ENCODE peak calls at places on chromosomes 2 and 18, in four cellular contexts. H is HepG2, R is HCT116, V is SK-N-SH. X is an unnamed sample.

GRCh38 chr2:58710795-58711279 is 469.7 kb upstream of the FANCL start:
- DNase-seq in H (no peak), R (no peak), V (no peak), X (peak)

GRCh38 chr2:189880963-189881362 is 96.7 kb downstream of the PMS1 start:
- DNase-seq in H (no peak), R (no peak), V (no peak), X (no peak)

GRCh38 chr2:135701442-135701841 is 40.2 kb upstream of the UBXN4 start:
- DNase-seq in H (no peak), R (no peak), V (no peak), X (no peak)

GRCh38 chr2:120773186-120773800 is 37.6 kb downstream of the GLI2 start:
- DNase-seq in H (no peak), R (no peak), V (no peak), X (no peak)

GRCh38 chr2:58081000-58081399 is 34.4 kb downstream of the VRK2 start:
- DNase-seq in H (peak), R (no peak), V (no peak), X (no peak)

GRCh38 chr2:48707466-48707865 is 48.1 kb downstream of the LHCGR start:
- DNase-seq in H (peak), R (no peak), V (no peak), X (no peak)

GRCh38 chr2:78024991-78025390 is 502.8 kb upstream of the LRRTM4 start:
- DNase-seq in H (no peak), R (no peak), V (no peak), X (no peak)

GRCh38 chr2:63735263-63735662 is 106.4 kb upstream of the UGP2 start:
- DNase-seq in H (peak), R (no peak), V (no peak), X (no peak)

GRCh38 chr2:95721726-95722125 is 129.9 kb downstream of the TRIM43 start:
- DNase-seq in H (no peak), R (no peak), V (no peak), X (no peak)

GRCh38 chr2:118658581-118659248 is 188.7 kb downstream of the EN1 start:
- DNase-seq in H (no peak), R (no peak), V (no peak), X (no peak)

GRCh38 chr2:36770542-36771287 is 74.2 kb downstream of the VIT start:
- DNase-seq in H (peak), R (peak), V (peak), X (peak)

GRCh38 chr2:30433902-30434301 is 13.1 kb upstream of the LCLAT1 start:
- DNase-seq in H (peak), R (no peak), V (no peak), X (no peak)

GRCh38 chr2:174492963-174493431 is 6.2 kb upstream of the GPR155 start:
- DNase-seq in H (no peak), R (no peak), V (no peak), X (peak)

GRCh38 chr2:233414777-233415570 is 60.7 kb downstream of the DGKD start:
- DNase-seq in H (no peak), R (peak), V (no peak), X (no peak)

GRCh38 chr2:96115631-96116423 is 544 bp downstream of the ADRA2B start:
- DNase-seq in H (no peak), R (no peak), V (no peak), X (no peak)

GRCh38 chr18:74241970-74242369 is 49.8 kb downstream of the CYB5A start:
- DNase-seq in H (no peak), R (no peak), V (no peak), X (no peak)

GRCh38 chr18:5398269-5398668 is 102.7 kb upstream of the ZBTB14 start:
- DNase-seq in H (no peak), R (no peak), V (no peak), X (no peak)

GRCh38 chr2:133599813-133600212 is 31.6 kb upstream of the NCKAP5 start:
- DNase-seq in H (no peak), R (no peak), V (no peak), X (no peak)

GRCh38 chr2:141423212-141423611 is 707.6 kb downstream of the LRP1B start:
- DNase-seq in H (no peak), R (no peak), V (no peak), X (no peak)

GRCh38 chr2:113770929-113771328 is 14.5 kb upstream of the SLC35F5 start:
- DNase-seq in H (no peak), R (no peak), V (no peak), X (no peak)

GRCh38 chr2:240934701-240935100 is 28.6 kb downstream of the CROCC2 start:
- DNase-seq in H (no peak), R (no peak), V (peak), X (no peak)

GRCh38 chr2:73013941-73014340 is 57.6 kb downstream of the SFXN5 start:
- DNase-seq in H (no peak), R (no peak), V (no peak), X (no peak)

GRCh38 chr2:156320491-156320896 is 12.0 kb downstream of the NR4A2 start:
- DNase-seq in H (no peak), R (no peak), V (peak), X (no peak)

GRCh38 chr2:5981241-5982055 is 289.3 kb downstream of the SOX11 start:
- DNase-seq in H (no peak), R (no peak), V (peak), X (no peak)

GRCh38 chr18:38545071-38545470 is 979.5 kb upstream of the CELF4 start:
- DNase-seq in H (peak), R (no peak), V (no peak), X (no peak)

GRCh38 chr18:50836521-50836957 is 16.7 kb upstream of the MRO start:
- DNase-seq in H (no peak), R (no peak), V (no peak), X (peak)

DNA sequence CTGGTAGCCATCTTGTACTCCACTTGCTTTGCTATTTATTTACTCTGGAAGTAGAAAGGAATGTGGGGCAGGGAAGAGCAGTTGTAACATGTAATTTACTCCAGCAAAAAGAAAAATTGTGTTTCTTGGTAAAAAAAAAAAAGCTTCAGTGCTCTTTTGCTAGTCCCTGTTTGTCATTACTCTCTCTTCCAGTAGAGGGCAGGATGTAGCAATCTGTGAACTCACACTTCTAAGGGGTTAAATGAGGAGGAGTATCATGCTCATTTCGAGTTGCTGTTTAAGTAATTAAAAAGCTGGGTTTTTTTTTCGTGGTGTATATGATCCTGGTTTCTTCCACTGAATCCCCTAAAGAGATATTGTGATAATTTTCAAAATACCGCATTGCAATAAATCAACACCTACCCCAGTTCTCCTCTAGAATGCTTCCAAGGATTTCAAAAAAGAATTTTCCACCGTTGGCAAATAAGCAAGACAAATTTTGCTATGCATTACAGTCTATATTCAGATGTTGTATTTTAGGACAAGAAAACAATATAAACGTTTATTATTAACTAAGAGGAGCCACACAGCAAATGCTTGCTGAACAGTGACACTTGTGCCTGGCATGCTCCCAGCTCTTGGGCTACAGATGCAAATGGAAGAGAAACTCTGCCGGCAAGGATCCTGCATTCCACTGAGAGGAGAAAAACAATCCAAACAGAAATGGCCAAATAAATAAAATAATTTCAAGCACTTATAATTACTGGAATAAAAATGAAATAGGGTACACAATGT is 261.6 kb downstream of the ASXL3 start:
- DNase-seq in H (peak), R (peak), V (peak), X (no peak)
- TF ChIP-seq CTCF in H (peak), R (no peak), V (peak), X (peak)

GRCh38 chr2:61266653-61267505 is 104.9 kb downstream of the C2orf74 start:
- DNase-seq in H (peak), R (no peak), V (no peak), X (no peak)
- TF ChIP-seq REST in H (no peak), R (no peak), V (no peak), X (no peak)

GRCh38 chr2:151796774-151797173 is 31.4 kb downstream of the ARL5A start:
- DNase-seq in H (peak), R (no peak), V (no peak), X (no peak)

GRCh38 chr2:151795646-151796240 is 32.5 kb downstream of the ARL5A start:
- DNase-seq in H (no peak), R (no peak), V (no peak), X (no peak)

GRCh38 chr2:151802315-151802714 is 25.9 kb downstream of the ARL5A start:
- DNase-seq in H (no peak), R (no peak), V (no peak), X (no peak)

GRCh38 chr2:151803811-151804210 is 24.4 kb downstream of the ARL5A start:
- DNase-seq in H (no peak), R (no peak), V (no peak), X (no peak)

GRCh38 chr2:151799886-151800292 is 28.3 kb downstream of the ARL5A start:
- DNase-seq in H (no peak), R (no peak), V (no peak), X (no peak)
- TF ChIP-seq POLR2AphosphoS5 in H (no peak), R (no peak), V (no peak), X (no peak)

GRCh38 chr2:74334931-74335333 is 8.3 kb downstream of the SLC4A5 start:
- DNase-seq in H (peak), R (peak), V (peak), X (peak)

GRCh38 chr2:74328573-74328972 is 14.6 kb downstream of the SLC4A5 start:
- DNase-seq in H (no peak), R (no peak), V (no peak), X (no peak)

GRCh38 chr2:74333896-74334586 is 9.2 kb downstream of the SLC4A5 start:
- DNase-seq in H (no peak), R (no peak), V (no peak), X (no peak)

GRCh38 chr2:74332550-74333174 is 10.6 kb downstream of the SLC4A5 start:
- DNase-seq in H (no peak), R (no peak), V (no peak), X (no peak)

GRCh38 chr2:74333175-74333574 is 10.0 kb downstream of the SLC4A5 start:
- DNase-seq in H (peak), R (peak), V (peak), X (peak)
- TF ChIP-seq CTCF in H (peak), R (peak), V (peak), X (peak)

GRCh38 chr2:150403457-150403856 is 84.0 kb downstream of the RND3 start:
- DNase-seq in H (no peak), R (no peak), V (no peak), X (no peak)
- TF ChIP-seq REST in H (no peak), R (no peak), V (no peak), X (no peak)

DNA sequence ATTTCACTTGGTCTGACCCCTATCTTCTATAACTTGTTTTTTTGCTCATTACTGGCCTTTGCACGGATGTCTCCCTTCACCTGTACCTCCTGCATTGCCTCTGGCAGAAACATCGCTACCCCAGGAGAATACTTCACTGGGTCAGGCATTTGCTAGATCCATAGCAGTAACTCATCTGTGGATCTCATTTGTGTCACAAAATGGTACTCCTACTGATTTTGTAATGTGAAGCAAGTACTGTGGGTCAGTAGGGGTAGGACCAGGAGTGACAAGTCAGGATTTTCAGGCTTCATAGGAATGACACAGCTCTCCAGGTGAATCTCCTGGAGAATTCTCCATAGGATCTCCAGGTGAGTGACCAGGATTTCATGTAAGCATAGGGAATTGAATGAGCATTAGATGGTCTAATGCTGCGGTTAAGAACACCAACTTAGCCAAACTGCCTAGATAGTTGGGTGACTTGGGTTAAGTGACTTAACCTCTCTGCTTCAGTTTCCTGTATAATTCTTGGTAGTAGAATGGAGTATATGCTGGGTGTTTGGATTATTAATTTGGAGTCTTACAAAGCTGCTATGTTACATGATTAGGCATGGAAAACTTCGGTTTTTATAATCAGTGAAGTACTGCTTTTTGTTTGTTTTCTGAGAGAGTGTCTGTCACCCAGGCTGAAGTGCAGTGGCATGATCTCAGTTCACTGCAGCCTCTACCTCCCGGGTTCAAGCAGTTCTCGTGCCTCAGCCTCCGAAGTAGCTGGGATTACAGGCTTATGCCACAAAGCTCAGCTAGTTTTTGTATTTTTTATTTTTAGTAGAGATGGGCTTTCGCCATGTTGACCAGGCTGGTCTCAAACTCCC is 4.4 kb downstream of the RPL37A start:
- DNase-seq in H (no peak), R (no peak), V (no peak), X (no peak)
- TF ChIP-seq POLR2AphosphoS5 in H (no peak), R (no peak), V (peak), X (no peak)

GRCh38 chr2:201258666-201258999 is 1.7 kb upstream of the CASP8 start:
- DNase-seq in H (no peak), R (no peak), V (no peak), X (peak)
- TF ChIP-seq CTCF in H (no peak), R (no peak), V (peak), X (no peak)

DNA sequence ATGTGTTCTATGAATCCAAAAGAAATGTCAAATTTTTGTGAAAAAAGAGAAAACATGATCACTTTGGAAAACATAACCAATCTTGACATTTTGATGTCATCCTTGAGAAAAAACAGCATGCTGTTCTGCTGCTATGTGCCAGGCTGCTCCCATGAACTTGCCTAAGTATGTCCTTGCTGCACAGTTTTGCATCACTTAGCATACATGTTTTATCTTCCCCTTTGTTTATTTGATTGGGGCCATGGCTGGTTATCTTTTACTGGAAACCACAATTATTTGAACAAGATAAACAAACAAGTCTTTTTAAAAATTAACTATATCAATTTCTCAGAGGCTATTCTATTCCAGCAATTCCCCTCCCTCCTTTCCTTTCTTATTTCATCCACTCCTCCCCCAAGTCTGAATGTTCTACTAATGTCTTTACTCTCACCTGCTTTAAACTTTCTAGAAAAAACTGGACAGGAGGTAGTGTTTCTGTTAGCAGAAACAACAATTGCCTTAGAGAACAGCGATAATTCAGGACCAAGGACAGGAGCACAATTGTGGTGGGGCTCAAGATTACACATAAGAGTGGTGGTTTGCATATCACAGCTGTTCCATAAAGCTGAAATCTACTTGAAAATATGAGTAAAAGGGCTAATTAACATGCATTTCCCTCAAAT is 6.7 kb downstream of the AOX1 start:
- DNase-seq in H (peak), R (no peak), V (no peak), X (no peak)
- TF ChIP-seq REST in H (peak), R (peak), V (peak), X (peak)

GRCh38 chr2:153584244-153584643 is 105.7 kb upstream of the RPRM start:
- DNase-seq in H (no peak), R (no peak), V (no peak), X (no peak)
- TF ChIP-seq POLR2AphosphoS5 in H (no peak), R (no peak), V (no peak), X (no peak)

DNA sequence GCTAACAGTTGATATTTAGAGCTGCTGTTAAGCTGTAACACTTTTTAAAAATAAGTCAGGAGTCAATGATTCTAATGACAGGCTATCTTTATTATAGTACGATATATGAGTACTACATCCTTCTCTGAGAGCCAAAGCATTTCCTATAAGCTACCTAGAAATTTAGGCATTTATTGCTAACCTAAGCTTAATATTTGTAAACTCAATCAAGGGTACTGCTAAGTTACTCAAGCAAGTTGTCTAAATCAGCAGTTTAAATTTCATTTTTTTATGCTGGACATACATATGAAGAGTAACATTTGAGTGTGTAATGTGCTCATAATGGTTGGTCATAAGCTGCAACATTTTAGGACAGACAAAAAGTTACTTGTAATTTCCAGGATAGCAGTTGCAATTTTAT is 1576.5 kb upstream of the NXPH2 start:
- DNase-seq in H (no peak), R (no peak), V (no peak), X (no peak)
- TF ChIP-seq CTCF in H (no peak), R (no peak), V (no peak), X (no peak)

X was measured in HL-60.